ENCODE peak calls at places on chromosome 3, in six cellular contexts. O is K562, A is upper lobe of left lung, J is GM12878, F is HCT116, U is HepG2. L is an unnamed sample.

GRCh38 chr3:152376351-152377183 is 107.8 kb downstream of the MBNL1 start:
- ATAC-seq in F (no peak), J (peak), A (peak), U (no peak), O (peak), L (peak)

GRCh38 chr3:149314807-149315578 is 18.4 kb downstream of the TM4SF18 start:
- ATAC-seq in J (no peak), F (no peak), U (peak), A (peak), O (no peak), L (no peak)

GRCh38 chr3:190024912-190025311 is 95.8 kb downstream of the P3H2 start:
- ATAC-seq in J (peak), A (no peak), F (no peak), O (no peak), U (no peak), L (no peak)

GRCh38 chr3:12471228-12471627 is 13.1 kb upstream of the TSEN2 start:
- ATAC-seq in J (peak), A (no peak), U (peak), F (peak), O (peak), L (no peak)

GRCh38 chr3:150635076-150635475 is 32.0 kb downstream of the SELENOT start:
- ATAC-seq in J (peak), U (peak), A (no peak), O (peak), F (no peak), L (no peak)

GRCh38 chr3:57956119-57956832 is 51.9 kb upstream of the FLNB start:
- ATAC-seq in J (no peak), U (no peak), A (no peak), F (no peak), O (no peak), L (no peak)

GRCh38 chr3:100982710-100983109 is 10.5 kb downstream of the ABI3BP start:
- ATAC-seq in U (no peak), A (peak), J (no peak), O (no peak), F (no peak), L (peak)

GRCh38 chr3:177141899-177142651 is 55.2 kb downstream of the TBL1XR1 start:
- ATAC-seq in A (no peak), U (peak), J (peak), F (no peak), O (peak), L (no peak)

GRCh38 chr3:154889227-154889634 is 190.9 kb upstream of the MME start:
- ATAC-seq in J (no peak), O (no peak), F (no peak), U (no peak), A (no peak), L (no peak)

GRCh38 chr3:169596126-169596525 is 67.4 kb downstream of the MECOM start:
- ATAC-seq in J (no peak), F (no peak), O (no peak), U (no peak), A (no peak), L (no peak)

GRCh38 chr3:57735405-57735804 is 20.7 kb upstream of the SLMAP start:
- ATAC-seq in F (no peak), A (no peak), J (no peak), U (no peak), O (no peak), L (no peak)

GRCh38 chr3:136296960-136297359 is 46.8 kb downstream of the PCCB start:
- ATAC-seq in F (no peak), O (no peak), A (no peak), U (no peak), J (no peak), L (no peak)

GRCh38 chr3:5011555-5012256 is 32.5 kb downstream of the BHLHE40 start:
- ATAC-seq in U (no peak), F (no peak), J (peak), O (peak), A (peak), L (no peak)

GRCh38 chr3:152870027-152870426 is 35.1 kb downstream of the P2RY1 start:
- ATAC-seq in U (no peak), F (no peak), O (peak), J (peak), A (peak), L (peak)

GRCh38 chr3:15844889-15845288 is 47.1 kb upstream of the ANKRD28 start:
- ATAC-seq in O (no peak), F (no peak), J (no peak), U (no peak), A (no peak), L (no peak)

GRCh38 chr3:184298759-184299487 is at the start of gene PSMD2:
- ATAC-seq in A (peak), J (peak), O (peak), F (peak), U (peak), L (peak)

GRCh38 chr3:196989721-196990262 is 21.2 kb upstream of the PIGZ start:
- ATAC-seq in A (peak), F (no peak), J (no peak), U (peak), O (no peak), L (no peak)

GRCh38 chr3:115077501-115078250 is 69.4 kb downstream of the ZBTB20 start:
- ATAC-seq in A (no peak), O (no peak), U (no peak), J (peak), F (no peak), L (no peak)

GRCh38 chr3:11668243-11669232 is 24.8 kb upstream of the VGLL4 start:
- ATAC-seq in F (no peak), U (no peak), A (no peak), J (no peak), O (no peak), L (no peak)

GRCh38 chr3:115071611-115072010 is 75.5 kb downstream of the ZBTB20 start:
- ATAC-seq in J (no peak), A (no peak), F (no peak), U (no peak), O (no peak), L (peak)

GRCh38 chr3:162435750-162436149 is 939.1 kb downstream of the OTOL1 start:
- ATAC-seq in F (no peak), A (no peak), O (no peak), J (no peak), U (no peak), L (no peak)

GRCh38 chr3:10291641-10292040 is 1.1 kb downstream of the GHRL start:
- ATAC-seq in A (no peak), F (no peak), U (peak), J (no peak), O (peak), L (no peak)
- H3K27ac ChIP-seq in A (no peak), F (no peak), U (no peak), J (peak), O (no peak), L (no peak)

DNA sequence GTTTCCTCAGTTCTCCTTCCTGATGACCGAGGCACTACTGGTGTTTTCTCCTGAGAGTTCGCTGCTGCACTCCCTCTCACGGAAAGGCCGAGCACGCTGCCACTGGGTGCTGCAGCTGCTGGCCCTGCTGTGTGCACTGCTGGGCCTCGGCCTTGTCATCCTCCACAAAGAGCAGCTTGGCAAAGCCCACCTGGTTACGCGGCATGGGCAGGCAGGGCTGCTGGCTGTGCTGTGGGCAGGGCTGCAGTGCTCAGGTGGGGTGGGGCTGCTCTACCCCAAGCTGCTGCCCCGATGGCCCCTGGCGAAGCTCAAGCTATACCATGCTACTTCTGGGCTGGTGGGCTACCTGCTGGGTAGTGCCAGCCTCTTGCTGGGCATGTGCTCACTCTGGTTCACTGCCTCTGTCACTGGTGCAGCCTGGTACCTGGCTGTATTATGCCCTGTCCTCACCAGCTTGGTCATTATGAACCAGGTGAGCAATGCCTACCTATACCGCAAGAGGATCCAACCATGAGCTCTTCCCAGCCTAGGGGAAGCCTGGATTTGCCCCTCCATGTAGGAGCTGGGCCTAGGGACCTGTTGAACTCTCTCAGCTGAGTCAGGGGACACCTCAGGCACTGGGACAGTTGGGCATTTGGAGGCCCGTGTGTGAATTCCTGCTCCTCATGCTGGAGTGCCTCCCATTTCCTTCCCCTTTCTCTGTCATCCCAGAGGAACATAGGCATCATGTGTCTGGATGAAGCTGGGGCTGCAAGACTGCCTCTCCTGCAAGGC is 2.8 kb downstream of the CYB561D2 start:
- ATAC-seq in A (no peak), U (no peak), F (no peak), J (no peak), O (no peak), L (no peak)
- TF ChIP-seq POLR2A in A (no peak), U (no peak), F (no peak), J (peak), O (peak), L (no peak)

DNA sequence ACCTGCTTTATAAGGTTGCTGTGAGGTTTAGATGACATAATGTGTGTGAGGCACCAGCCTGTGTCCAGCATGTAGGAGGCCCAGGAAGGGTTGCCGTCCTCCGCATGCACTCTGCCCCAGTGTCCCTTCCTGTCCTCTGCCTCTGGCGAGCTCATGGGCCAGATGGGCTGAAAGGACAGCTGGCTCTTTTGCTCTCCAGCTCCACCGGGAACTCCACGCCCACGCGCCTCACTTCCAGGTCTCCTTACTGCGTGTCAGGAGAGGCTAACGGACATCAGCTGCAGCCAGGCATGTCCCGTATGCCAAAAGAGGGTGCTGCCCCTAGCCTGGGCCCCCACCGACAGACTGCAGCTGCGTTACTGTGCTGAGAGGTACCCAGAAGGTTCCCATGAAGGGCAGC is 12.2 kb downstream of the MUC20 start:
- ATAC-seq in A (no peak), J (no peak), U (peak), F (no peak), O (peak), L (no peak)
- TF ChIP-seq POLR2AphosphoS5 in A (no peak), J (no peak), U (no peak), F (no peak), O (no peak), L (no peak)

GRCh38 chr3:129176051-129176450 is 7.6 kb downstream of the CNBP start:
- ATAC-seq in J (no peak), A (no peak), F (no peak), O (no peak), U (peak), L (no peak)
- H3K27ac ChIP-seq in J (no peak), A (no peak), F (no peak), O (no peak), U (no peak), L (no peak)

DNA sequence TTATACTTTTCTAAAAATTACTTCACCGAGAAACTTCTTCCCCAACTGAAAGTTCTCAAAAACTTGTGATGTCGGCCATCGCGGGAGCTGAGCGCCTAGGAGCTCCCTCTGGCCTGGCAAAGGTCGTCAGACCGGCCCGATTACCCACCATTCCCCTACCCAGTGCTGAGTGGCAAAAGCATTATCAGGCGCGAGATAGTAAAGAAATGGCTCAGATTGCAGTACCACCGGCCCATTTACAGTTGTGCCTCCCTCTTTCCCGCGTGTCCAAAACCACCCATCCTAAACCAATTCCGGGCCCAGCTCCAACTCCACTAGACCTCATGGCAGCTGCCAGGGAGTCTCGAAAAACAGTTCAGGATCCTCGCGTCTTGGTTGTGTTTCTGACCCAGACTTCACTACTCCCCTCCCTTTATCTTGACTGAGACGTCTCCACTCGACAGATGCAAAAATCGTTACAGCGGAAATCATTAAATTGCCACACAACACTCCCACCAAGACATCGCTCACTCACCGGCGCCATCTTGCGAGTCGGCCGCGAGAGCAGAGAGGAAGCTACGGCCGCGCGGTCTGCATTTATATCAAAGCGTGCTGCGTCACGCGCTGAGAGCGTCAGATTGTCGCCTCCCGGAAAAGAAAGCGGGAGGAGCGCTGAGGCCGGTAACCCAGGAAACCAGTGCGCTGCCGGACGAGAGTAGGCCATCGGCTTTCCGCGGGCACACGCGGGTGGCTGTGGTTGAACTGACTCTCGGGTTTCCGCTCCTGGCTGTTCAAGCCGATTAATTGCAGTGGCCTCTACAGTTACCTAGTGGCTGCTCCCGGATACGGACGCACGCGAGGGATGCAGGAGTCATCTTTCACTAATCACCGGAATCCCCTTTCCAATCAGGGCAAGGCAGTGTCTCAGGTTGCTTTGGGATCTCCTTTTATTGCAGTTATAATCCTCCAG is at the start of gene RPL22L1:
- ATAC-seq in J (peak), F (peak), A (peak), U (peak), O (peak), L (peak)
- TF ChIP-seq POLR2A in J (peak), F (peak), A (peak), U (peak), O (peak), L (peak)

DNA sequence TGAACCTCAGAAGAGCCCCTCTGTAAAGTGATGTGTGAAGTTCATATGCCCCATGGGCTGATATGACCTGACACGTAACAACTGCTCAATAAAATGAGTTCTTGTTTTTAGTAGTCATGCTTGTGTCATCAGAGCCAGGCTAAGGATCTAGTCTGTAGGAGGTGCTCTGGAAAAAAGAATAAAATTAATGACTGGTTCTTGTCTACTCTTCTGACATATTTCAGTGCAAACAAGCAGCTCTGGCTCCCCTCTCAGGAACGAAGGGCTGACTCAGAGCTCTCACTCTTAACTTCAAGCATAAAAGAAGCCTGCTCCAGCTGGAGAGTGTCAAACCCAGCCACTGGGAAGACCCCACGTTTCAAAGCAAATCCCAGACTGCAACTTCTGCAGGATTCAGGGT is 77.0 kb downstream of the LRIG1 start:
- ATAC-seq in J (no peak), F (no peak), U (no peak), A (no peak), O (no peak), L (peak)
- TF ChIP-seq POLR2AphosphoS5 in J (no peak), F (no peak), U (no peak), A (no peak), O (no peak), L (no peak)

DNA sequence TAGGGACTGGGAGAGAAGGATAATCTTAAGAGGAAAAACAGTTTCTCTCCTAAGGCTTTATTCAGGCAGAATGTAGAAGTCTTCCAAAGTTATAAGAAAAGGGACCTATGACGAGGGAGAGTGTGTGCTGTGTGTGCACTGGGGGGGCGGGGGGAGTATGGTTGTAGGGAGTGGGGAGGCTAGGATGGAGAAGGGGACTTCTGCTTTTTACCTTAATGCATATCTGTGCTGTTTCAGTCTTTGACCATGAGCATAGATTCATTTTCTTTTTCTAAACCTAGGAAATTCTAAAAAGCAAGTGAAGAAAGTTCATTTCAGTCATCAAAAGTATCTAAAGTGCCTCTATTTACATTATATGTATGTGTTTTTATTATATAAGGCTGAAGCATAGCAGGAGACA is 52.6 kb upstream of the RASA2 start:
- ATAC-seq in U (no peak), F (no peak), A (no peak), O (no peak), J (peak), L (no peak)
- H3K27ac ChIP-seq in U (peak), F (no peak), A (no peak), O (no peak), J (no peak), L (peak)

GRCh38 chr3:126290325-126290724 is 66.9 kb downstream of the KLF15 start:
- ATAC-seq in F (no peak), U (no peak), J (no peak), O (no peak), A (no peak), L (no peak)

GRCh38 chr3:126288314-126288713 is 68.9 kb downstream of the KLF15 start:
- ATAC-seq in F (no peak), O (no peak), U (no peak), A (peak), J (no peak), L (no peak)

GRCh38 chr3:126285369-126285768 is 71.8 kb downstream of the KLF15 start:
- ATAC-seq in J (no peak), A (no peak), F (no peak), O (no peak), U (no peak), L (no peak)

GRCh38 chr3:126287171-126287535 is 70.1 kb downstream of the KLF15 start:
- ATAC-seq in A (no peak), U (peak), F (peak), O (no peak), J (no peak), L (peak)

GRCh38 chr3:126287536-126288181 is 69.5 kb downstream of the KLF15 start:
- ATAC-seq in U (peak), O (no peak), F (peak), A (peak), J (no peak), L (peak)
- TF ChIP-seq POLR2A in U (no peak), O (no peak), F (no peak), A (no peak), J (no peak), L (peak)

L was measured in gastroesophageal sphincter.